ENCODE peak calls at places on chromosome 18, in four cellular contexts. R is CD14-positive monocyte, E is A549, P is GM23338. Q is an unnamed sample.

GRCh38 chr18:75393721-75394120 is 33.8 kb downstream of the SMIM21 start:
- DNase-seq in R (no peak), P (no peak), E (no peak), Q (no peak)

GRCh38 chr18:58687871-58688308 is 16.6 kb downstream of the MALT1 start:
- DNase-seq in R (no peak), P (no peak), E (no peak), Q (no peak)

GRCh38 chr18:42030586-42031182 is 75.7 kb downstream of the PIK3C3 start:
- DNase-seq in R (no peak), E (peak), P (peak), Q (no peak)

GRCh38 chr18:50312296-50313030 is 25.0 kb upstream of the CXXC1 start:
- DNase-seq in P (no peak), R (no peak), E (no peak), Q (no peak)

GRCh38 chr18:24915547-24915946 is 436.4 kb downstream of the ZNF521 start:
- DNase-seq in P (no peak), R (no peak), E (no peak), Q (no peak)

GRCh38 chr18:59546164-59546563 is 151.1 kb downstream of the CCBE1 start:
- DNase-seq in P (no peak), R (no peak), E (no peak), Q (no peak)

GRCh38 chr18:73514449-73514848 is 633.2 kb downstream of the FBXO15 start:
- DNase-seq in E (no peak), P (no peak), R (no peak), Q (no peak)

GRCh38 chr18:36153203-36153602 is 23.5 kb downstream of the ELP2 start:
- DNase-seq in P (no peak), R (no peak), E (no peak), Q (no peak)

GRCh38 chr18:31386683-31387082 is 10.1 kb downstream of the DSG4 start:
- DNase-seq in R (no peak), E (no peak), P (no peak), Q (no peak)

GRCh38 chr18:74353169-74353775 is 37.6 kb downstream of the C18orf63 start:
- DNase-seq in P (peak), E (peak), R (peak), Q (peak)

GRCh38 chr18:13477147-13477683 is 249.1 kb downstream of the FAM210A start:
- DNase-seq in P (no peak), R (no peak), E (no peak), Q (no peak)

GRCh38 chr18:79682896-79683625 is 3.5 kb downstream of the CTDP1 start:
- DNase-seq in P (no peak), E (no peak), R (peak), Q (no peak)

GRCh38 chr18:63431180-63431579 is 8.9 kb upstream of the VPS4B start:
- DNase-seq in P (no peak), R (no peak), E (no peak), Q (no peak)

GRCh38 chr18:27227721-27228120 is 42.6 kb upstream of the CHST9 start:
- DNase-seq in E (no peak), R (no peak), P (peak), Q (no peak)

GRCh38 chr18:59239627-59240026 is 19.7 kb downstream of the GRP start:
- DNase-seq in E (no peak), R (no peak), P (no peak), Q (no peak)

GRCh38 chr18:2903006-2903405 is 56.2 kb downstream of the EMILIN2 start:
- DNase-seq in P (no peak), R (no peak), E (no peak), Q (no peak)

GRCh38 chr18:65753520-65753919 is 2.7 kb downstream of the CDH7 start:
- DNase-seq in R (no peak), P (peak), E (no peak), Q (peak)

GRCh38 chr18:65610939-65611338 is 139.9 kb upstream of the CDH7 start:
- DNase-seq in R (no peak), E (no peak), P (peak), Q (no peak)

GRCh38 chr18:57446322-57446721 is 11.1 kb downstream of the ONECUT2 start:
- DNase-seq in E (peak), P (peak), R (no peak), Q (no peak)

GRCh38 chr18:68676913-68677312 is 38.0 kb downstream of the TMX3 start:
- DNase-seq in E (no peak), P (no peak), R (no peak), Q (no peak)

GRCh38 chr18:62402342-62402948 is 77.3 kb downstream of the TNFRSF11A start:
- DNase-seq in E (no peak), R (no peak), P (no peak), Q (no peak)

GRCh38 chr18:76518073-76518472 is 23.0 kb upstream of the ZNF516 start:
- DNase-seq in E (no peak), P (peak), R (no peak), Q (no peak)

GRCh38 chr18:58507881-58508280 is 121.0 kb downstream of the ALPK2 start:
- DNase-seq in R (no peak), P (no peak), E (no peak), Q (no peak)

GRCh38 chr18:9974279-9974915 is 60.6 kb downstream of the VAPA start:
- DNase-seq in E (no peak), R (no peak), P (no peak), Q (no peak)

GRCh38 chr18:9971313-9971920 is 57.6 kb downstream of the VAPA start:
- DNase-seq in E (peak), P (peak), R (no peak), Q (peak)

GRCh38 chr18:9973461-9973860 is 59.6 kb downstream of the VAPA start:
- DNase-seq in E (no peak), P (no peak), R (no peak), Q (no peak)

GRCh38 chr18:9975658-9976057 is 61.8 kb downstream of the VAPA start:
- DNase-seq in R (no peak), E (no peak), P (no peak), Q (no peak)
- TF ChIP-seq CTCF in R (no peak), E (no peak), P (no peak), Q (no peak)

DNA sequence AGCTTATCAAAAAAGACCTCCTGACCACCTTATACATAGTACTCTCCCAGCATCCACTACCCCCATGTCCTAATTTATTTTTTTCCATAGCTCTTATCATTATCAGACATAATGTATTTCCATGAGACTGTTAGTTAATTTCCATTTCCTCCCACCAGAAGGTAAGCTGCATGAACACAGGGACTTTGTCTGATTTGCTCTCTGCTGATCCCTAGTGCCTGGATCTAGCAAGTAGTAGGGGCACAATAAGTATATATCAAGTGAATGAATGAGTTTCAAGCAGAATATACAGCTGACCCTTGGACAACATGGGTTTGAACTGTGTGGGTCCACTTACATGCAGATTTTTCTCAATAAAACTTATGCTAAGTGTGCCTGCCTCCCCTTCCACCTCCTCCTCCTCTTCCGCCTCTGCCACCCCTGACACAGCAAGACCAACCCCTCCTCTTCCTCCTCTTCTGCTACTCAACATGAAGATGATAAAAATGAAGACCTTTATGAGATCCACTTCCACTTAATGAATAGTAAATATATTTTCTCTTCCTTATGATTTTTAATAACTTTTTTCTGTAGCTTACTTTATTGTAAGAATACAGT is 53.8 kb downstream of the CTAGE1 start:
- DNase-seq in R (no peak), P (no peak), E (no peak), Q (no peak)
- TF ChIP-seq CTCF in R (no peak), P (peak), E (no peak), Q (peak)

GRCh38 chr18:49021076-49021432 is 70.3 kb upstream of the SMAD7 start:
- DNase-seq in E (no peak), P (no peak), R (peak), Q (no peak)

GRCh38 chr18:49022311-49023280 is 71.8 kb upstream of the SMAD7 start:
- DNase-seq in P (no peak), E (no peak), R (no peak), Q (no peak)

GRCh38 chr18:49020621-49021021 is 69.9 kb upstream of the SMAD7 start:
- DNase-seq in P (no peak), R (peak), E (no peak), Q (no peak)

GRCh38 chr18:49020129-49020528 is 69.4 kb upstream of the SMAD7 start:
- DNase-seq in E (no peak), R (peak), P (no peak), Q (no peak)

GRCh38 chr18:49021433-49022129 is 70.8 kb upstream of the SMAD7 start:
- DNase-seq in P (peak), E (no peak), R (peak), Q (peak)
- TF ChIP-seq CTCF in P (peak), E (peak), R (peak), Q (peak)

GRCh38 chr18:77709107-77709506 is 459.5 kb downstream of the GALR1 start:
- DNase-seq in R (no peak), P (no peak), E (no peak), Q (no peak)

GRCh38 chr18:77714716-77715115 is 465.1 kb downstream of the GALR1 start:
- DNase-seq in R (no peak), P (no peak), E (no peak), Q (no peak)

GRCh38 chr18:77705301-77705700 is 455.7 kb downstream of the GALR1 start:
- DNase-seq in P (no peak), E (no peak), R (no peak), Q (no peak)

GRCh38 chr18:77716282-77716681 is 466.6 kb downstream of the GALR1 start:
- DNase-seq in R (no peak), P (no peak), E (no peak), Q (no peak)

GRCh38 chr18:77711096-77711495 is 461.4 kb downstream of the GALR1 start:
- DNase-seq in E (no peak), R (no peak), P (peak), Q (no peak)
- TF ChIP-seq CTCF in E (peak), R (peak), P (peak), Q (peak)

Q was measured in progenitor cell of endocrine pancreas.